ENCODE peak calls at places on chromosomes 16 and 17, in four cellular contexts. E is HEK293T, F is GM12878, T is HepG2. B is an unnamed sample.

GRCh38 chr17:40485851-40486512 is 15.4 kb downstream of the TNS4 start:
- DNase-seq in E (no peak), T (peak), F (no peak), B (peak)

GRCh38 chr17:78674595-78675315 is 97.6 kb upstream of the DNAH17 start:
- DNase-seq in F (no peak), E (no peak), T (no peak), B (peak)

GRCh38 chr17:77735341-77736206 is 222.9 kb upstream of the TNRC6C start:
- DNase-seq in F (no peak), E (no peak), T (no peak), B (peak)

GRCh38 chr17:78748048-78748729 is 33.9 kb downstream of the CYTH1 start:
- DNase-seq in T (peak), F (no peak), E (no peak), B (no peak)

GRCh38 chr16:69017036-69017783 is 88.2 kb upstream of the HAS3 start:
- DNase-seq in E (no peak), T (no peak), F (no peak), B (peak)

GRCh38 chr16:12558641-12559040 is 245.0 kb downstream of the CPPED1 start:
- DNase-seq in E (no peak), T (peak), F (no peak), B (peak)

GRCh38 chr16:86201746-86202145 is 302.8 kb downstream of the IRF8 start:
- DNase-seq in T (no peak), F (no peak), E (no peak), B (no peak)

GRCh38 chr16:51888021-51888420 is 658.9 kb downstream of the TOX3 start:
- DNase-seq in E (no peak), F (no peak), T (no peak), B (no peak)

GRCh38 chr16:27429981-27430441 is 28.0 kb downstream of the IL21R start:
- DNase-seq in T (no peak), E (peak), F (no peak), B (no peak)

GRCh38 chr16:84508502-84508901 is 4.0 kb upstream of the MEAK7 start:
- DNase-seq in F (no peak), E (no peak), T (no peak), B (no peak)

GRCh38 chr16:80883816-80884215 is 79.4 kb upstream of the CDYL2 start:
- DNase-seq in F (no peak), T (no peak), E (no peak), B (no peak)

GRCh38 chr16:13307255-13307654 is 405.9 kb downstream of the SHISA9 start:
- DNase-seq in T (no peak), F (no peak), E (no peak), B (no peak)

GRCh38 chr16:81071816-81072215 is 5.2 kb downstream of the C16orf46 start:
- DNase-seq in E (no peak), T (peak), F (no peak), B (peak)

GRCh38 chr16:49696414-49697101 is 159.4 kb downstream of the ZNF423 start:
- DNase-seq in T (no peak), E (no peak), F (no peak), B (no peak)

GRCh38 chr16:31250782-31251384 is 8.9 kb upstream of the ITGAM start:
- DNase-seq in T (no peak), F (no peak), E (no peak), B (no peak)

GRCh38 chr16:12245923-12246290 is 269.4 kb downstream of the SNX29 start:
- DNase-seq in T (no peak), F (no peak), E (no peak), B (no peak)

GRCh38 chr17:10631048-10631700 is 25.9 kb downstream of the MYH3 start:
- DNase-seq in E (peak), F (no peak), T (no peak), B (peak)

GRCh38 chr16:2007081-2007836 is 2.4 kb downstream of the ZNF598 start:
- DNase-seq in F (no peak), E (no peak), T (no peak), B (no peak)

GRCh38 chr16:2008631-2009301 is 855 bp downstream of the ZNF598 start:
- DNase-seq in F (no peak), E (no peak), T (peak), B (peak)

GRCh38 chr16:2006317-2006716 is 3.3 kb downstream of the ZNF598 start:
- DNase-seq in F (no peak), E (no peak), T (no peak), B (no peak)

GRCh38 chr16:2009302-2009711 is 314 bp downstream of the ZNF598 start:
- DNase-seq in E (no peak), F (no peak), T (no peak), B (peak)

DNA sequence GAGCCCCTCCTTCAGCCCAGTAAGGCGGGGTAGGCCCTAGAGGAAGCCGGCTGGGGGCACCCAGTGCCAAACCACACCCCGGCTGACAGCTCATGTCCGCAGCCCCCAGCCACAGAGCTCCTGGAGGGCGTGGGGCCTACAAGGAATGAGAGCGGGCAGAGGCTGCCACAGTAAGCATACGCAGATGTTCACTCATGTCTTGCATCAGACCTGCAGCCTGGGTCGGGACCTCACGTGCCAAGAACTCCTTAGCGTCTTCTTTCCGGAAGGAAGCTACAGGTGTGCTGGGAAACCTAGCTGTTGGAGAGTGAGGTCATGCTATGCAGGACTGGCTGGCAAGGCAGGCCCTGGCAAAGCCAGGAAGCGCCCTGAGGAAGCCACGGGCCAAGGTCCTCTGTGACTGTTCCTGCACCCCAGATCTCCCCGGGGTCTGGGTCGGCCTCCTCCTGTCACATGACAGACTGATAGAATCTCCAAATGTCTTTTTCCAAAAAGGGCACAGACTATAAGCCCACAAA is 1.6 kb downstream of the ZNF598 start:
- DNase-seq in F (no peak), E (no peak), T (no peak), B (peak)
- TF ChIP-seq TARDBP in F (no peak), E (no peak), T (no peak), B (no peak)

GRCh38 chr16:2027024-2028010 is 615 bp downstream of the NHERF2 start:
- DNase-seq in T (peak), E (no peak), F (no peak), B (peak)

GRCh38 chr16:2028146-2028545 is 1.4 kb downstream of the NHERF2 start:
- DNase-seq in F (no peak), E (no peak), T (no peak), B (no peak)

GRCh38 chr16:2025251-2025650 is 1.5 kb upstream of the NHERF2 start:
- DNase-seq in F (no peak), T (no peak), E (no peak), B (no peak)

GRCh38 chr16:2025878-2026460 is 733 bp upstream of the NHERF2 start:
- DNase-seq in F (no peak), T (no peak), E (no peak), B (no peak)

GRCh38 chr16:2026461-2027023 is at the start of gene NHERF2:
- DNase-seq in F (no peak), E (peak), T (no peak), B (peak)
- TF ChIP-seq TARDBP in F (no peak), E (no peak), T (no peak), B (no peak)

GRCh38 chr17:27423651-27424050 is 32.6 kb upstream of the KSR1 start:
- DNase-seq in T (no peak), E (no peak), F (no peak), B (no peak)
- TF ChIP-seq TARDBP in T (no peak), E (no peak), F (no peak), B (no peak)

GRCh38 chr16:73122604-73123386 is 74.9 kb upstream of the ZFHX3 start:
- DNase-seq in F (no peak), E (no peak), T (no peak), B (no peak)

GRCh38 chr16:73126453-73126853 is 78.5 kb upstream of the ZFHX3 start:
- DNase-seq in E (no peak), F (no peak), T (peak), B (no peak)

GRCh38 chr16:73125860-73126259 is 77.9 kb upstream of the ZFHX3 start:
- DNase-seq in T (no peak), E (no peak), F (no peak), B (no peak)

GRCh38 chr16:73124097-73124652 is 76.2 kb upstream of the ZFHX3 start:
- DNase-seq in F (no peak), T (no peak), E (peak), B (no peak)

DNA sequence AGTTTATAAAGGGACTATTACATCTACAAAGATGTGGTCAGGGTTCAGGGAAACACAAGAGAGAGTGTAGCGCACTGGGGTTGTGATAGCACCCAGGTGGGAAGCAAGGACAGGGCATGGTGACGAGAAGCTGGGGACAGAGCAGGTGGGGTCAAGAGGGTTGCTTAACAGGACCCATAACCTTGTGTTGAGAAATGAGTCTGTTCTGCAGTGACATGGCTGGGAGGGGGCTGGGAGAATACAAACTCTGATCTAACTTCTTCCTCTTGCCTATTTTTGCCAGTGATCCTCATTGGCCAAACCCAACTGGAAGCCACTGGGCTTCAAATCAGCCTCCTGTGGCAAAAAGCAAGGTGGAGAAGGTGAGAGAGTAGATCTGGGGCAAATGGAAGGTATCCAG is 76.7 kb upstream of the ZFHX3 start:
- DNase-seq in T (no peak), F (no peak), E (no peak), B (no peak)
- TF ChIP-seq TARDBP in T (no peak), F (no peak), E (no peak), B (no peak)

DNA sequence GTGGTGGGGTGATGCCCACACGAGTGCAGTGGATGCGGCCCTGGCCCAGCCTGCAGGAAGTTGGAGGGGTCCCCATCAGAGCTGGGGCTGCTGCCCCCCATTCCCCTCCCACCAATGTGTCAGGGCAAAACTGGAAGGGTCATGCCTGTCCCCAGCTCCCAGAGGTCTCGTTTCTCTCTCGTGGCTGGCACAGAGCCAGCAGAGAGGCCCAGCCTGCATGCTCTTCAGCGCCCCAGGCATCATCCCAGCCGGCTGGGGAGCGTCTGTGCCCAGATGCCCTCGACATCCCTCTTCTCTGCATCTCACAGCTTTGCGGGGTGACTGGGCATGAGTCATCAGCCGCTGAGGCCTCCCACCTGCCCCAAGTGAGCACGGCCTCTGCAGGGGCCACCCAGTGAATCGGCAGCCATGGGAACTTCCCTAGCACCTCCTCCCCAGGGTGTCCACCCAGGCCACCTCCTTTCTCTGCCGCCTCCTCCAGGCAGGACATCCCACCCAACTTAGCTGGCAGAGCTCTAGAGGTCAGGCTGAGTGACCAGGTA is 9.8 kb upstream of the CSNK1D start:
- DNase-seq in T (no peak), F (no peak), E (no peak), B (no peak)
- TF ChIP-seq TARDBP in T (no peak), F (no peak), E (no peak), B (no peak)

GRCh38 chr17:58060596-58061191 is 22.5 kb upstream of the DYNLL2 start:
- DNase-seq in E (no peak), T (no peak), F (no peak), B (no peak)
- TF ChIP-seq TARDBP in E (no peak), T (no peak), F (no peak), B (no peak)

GRCh38 chr17:72254808-72255449 is 134.1 kb downstream of the SOX9 start:
- DNase-seq in F (no peak), E (no peak), T (no peak), B (no peak)

GRCh38 chr17:72259977-72260376 is 139.2 kb downstream of the SOX9 start:
- DNase-seq in T (no peak), F (no peak), E (no peak), B (no peak)

GRCh38 chr17:72262748-72263147 is 141.9 kb downstream of the SOX9 start:
- DNase-seq in T (no peak), F (no peak), E (no peak), B (peak)

GRCh38 chr17:72255481-72255880 is 134.7 kb downstream of the SOX9 start:
- DNase-seq in E (no peak), F (no peak), T (no peak), B (no peak)

DNA sequence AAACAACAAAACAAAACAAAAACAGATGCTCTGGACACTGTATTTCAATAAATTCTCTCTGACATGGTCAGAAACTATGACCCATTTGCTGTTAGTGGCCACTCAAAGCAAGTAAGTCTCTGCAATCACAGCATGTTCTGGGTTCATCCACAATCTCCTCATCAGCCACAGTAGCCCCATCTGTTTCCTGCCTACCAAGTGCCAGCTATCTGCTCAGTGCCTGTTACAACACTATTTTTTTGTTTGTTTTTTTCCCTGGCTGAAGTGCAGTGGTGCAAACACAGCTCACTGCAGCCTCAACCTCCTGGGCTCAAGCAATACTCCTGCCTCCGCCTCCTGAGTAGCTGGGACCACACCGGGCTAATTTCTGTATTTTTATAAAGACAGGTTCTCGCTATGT is 137.9 kb downstream of the SOX9 start:
- DNase-seq in T (no peak), E (no peak), F (no peak), B (no peak)
- TF ChIP-seq TARDBP in T (no peak), E (no peak), F (no peak), B (no peak)

GRCh38 chr17:12209792-12210191 is 189.1 kb downstream of the MAP2K4 start:
- DNase-seq in F (no peak), E (no peak), T (no peak), B (no peak)
- TF ChIP-seq TARDBP in F (no peak), E (no peak), T (no peak), B (no peak)

DNA sequence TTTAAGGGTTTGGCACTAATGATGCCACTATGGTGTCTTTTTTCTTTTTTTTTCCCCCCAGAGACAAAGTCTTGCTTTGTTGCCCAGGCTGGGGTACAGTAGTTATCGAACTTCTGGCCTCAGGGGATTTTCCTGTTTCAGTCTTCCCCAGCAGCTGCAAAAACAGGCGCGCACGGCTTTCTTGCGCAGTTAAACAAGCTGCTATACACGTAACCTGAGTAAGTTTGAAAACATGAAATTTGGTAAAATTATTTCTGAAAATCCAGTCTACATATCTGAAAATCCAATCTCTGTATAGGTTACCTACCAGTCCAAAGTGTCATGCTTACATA is 11.8 kb downstream of the TEX14 start:
- DNase-seq in F (no peak), T (no peak), E (no peak), B (no peak)
- TF ChIP-seq TARDBP in F (no peak), T (no peak), E (no peak), B (no peak)

B was measured in K562.